ENCODE peak calls at places on chromosomes 3 and 15, in six cellular contexts. H, V, C, Y, J and K are unnamed samples.

GRCh38 chr3:73625124-73625665 is 454 bp upstream of the PDZRN3 start:
- DNase-seq in Y (no peak), C (peak; percentile 2), J (peak; percentile 72), H (peak; percentile 58), V (no peak), K (no peak)

GRCh38 chr15:40929730-40930429 is 740 bp downstream of the DLL4 start:
- DNase-seq in V (no peak), J (peak; percentile 64), H (no peak), Y (peak; percentile 61), C (peak; percentile 66), K (no peak)

GRCh38 chr3:132509096-132509495 is 88.0 kb upstream of the ACKR4 start:
- DNase-seq in J (peak; percentile 46), V (no peak), Y (no peak), C (no peak), H (no peak), K (no peak)

GRCh38 chr3:186060222-186060621 is 48.7 kb downstream of the ETV5 start:
- DNase-seq in V (no peak), J (no peak), H (no peak), Y (no peak), C (no peak), K (no peak)

GRCh38 chr3:122356402-122356801 is 26.6 kb downstream of the MIX23 start:
- DNase-seq in H (peak; percentile 49), C (no peak), J (peak; percentile 54), Y (peak; percentile 78), V (peak; percentile 63), K (no peak)

GRCh38 chr3:126106336-126107202 is 22.6 kb upstream of the SLC41A3 start:
- DNase-seq in H (no peak), C (no peak), V (no peak), J (no peak), Y (no peak), K (no peak)

GRCh38 chr3:149393355-149394165 is 16.1 kb upstream of the TM4SF1 start:
- DNase-seq in Y (peak; percentile 71), J (peak; percentile 83), C (peak; percentile 88), H (peak; percentile 66), V (peak; percentile 82), K (no peak)

GRCh38 chr15:38068600-38068999 is 134.2 kb downstream of the TMCO5A start:
- DNase-seq in Y (no peak), C (no peak), V (no peak), J (no peak), H (no peak), K (no peak)

GRCh38 chr15:74500401-74500800 is 39.4 kb upstream of the UBL7 start:
- DNase-seq in Y (no peak), J (no peak), V (no peak), C (no peak), H (no peak), K (no peak)

GRCh38 chr15:68501616-68502015 is 69.7 kb upstream of the ITGA11 start:
- DNase-seq in C (no peak), J (no peak), Y (no peak), V (no peak), H (no peak), K (no peak)

GRCh38 chr3:22372292-22372949 is 621.4 kb upstream of the ZNF385D start:
- DNase-seq in H (no peak), V (peak; percentile 45), C (no peak), J (no peak), Y (no peak), K (no peak)

GRCh38 chr3:46205286-46205960 is 2.7 kb downstream of the CCR1 start:
- DNase-seq in H (no peak), V (no peak), Y (no peak), C (no peak), J (no peak), K (no peak)

GRCh38 chr3:197154-197855 is 742 bp downstream of the CHL1 start:
- DNase-seq in Y (no peak), H (peak; percentile 39), J (no peak), C (no peak), V (no peak), K (no peak)

GRCh38 chr15:29424118-29424517 is 154.5 kb upstream of the NSMCE3 start:
- DNase-seq in H (no peak), V (no peak), J (no peak), C (no peak), Y (no peak), K (no peak)

GRCh38 chr3:16697437-16698258 is 92.4 kb upstream of the DAZL start:
- DNase-seq in J (peak; percentile 1), H (no peak), V (no peak), C (no peak), Y (no peak), K (no peak)

GRCh38 chr15:68154923-68155559 is 50.1 kb downstream of the CALML4 start:
- DNase-seq in J (peak; percentile 70), H (peak; percentile 70), Y (peak; percentile 33), C (peak; percentile 71), V (no peak), K (no peak)

GRCh38 chr3:187750513-187751123 is 5.3 kb upstream of the BCL6 start:
- DNase-seq in V (peak; percentile 63), J (peak; percentile 20), C (no peak), H (no peak), Y (peak; percentile 33), K (no peak)

GRCh38 chr15:61831505-61831921 is 228.7 kb downstream of the VPS13C start:
- DNase-seq in C (no peak), V (no peak), H (no peak), J (no peak), Y (no peak), K (no peak)

GRCh38 chr15:70147178-70147760 is 49.6 kb upstream of the TLE3 start:
- DNase-seq in H (no peak), Y (no peak), V (no peak), C (no peak), J (no peak), K (no peak)

GRCh38 chr3:43736558-43736995 is 45.8 kb downstream of the ABHD5 start:
- DNase-seq in Y (peak; percentile 37), J (peak; percentile 92), V (no peak), C (no peak), H (no peak), K (no peak)

GRCh38 chr15:92143765-92144164 is 249.9 kb upstream of the ST8SIA2 start:
- DNase-seq in V (no peak), H (no peak), C (no peak), Y (no peak), J (no peak), K (no peak)

GRCh38 chr15:55532944-55533343 is 24.9 kb upstream of the DNAAF4 start:
- DNase-seq in V (no peak), Y (no peak), J (no peak), H (no peak), C (no peak), K (no peak)

GRCh38 chr15:45401665-45402161 is 23.4 kb upstream of the GATM start:
- DNase-seq in V (no peak), H (no peak), C (no peak), Y (peak; percentile 16), J (no peak), K (no peak)

GRCh38 chr3:9111349-9112265 is 137.8 kb downstream of the SRGAP3 start:
- DNase-seq in J (peak; percentile 0), Y (no peak), H (peak; percentile 65), C (no peak), V (no peak), K (no peak)

GRCh38 chr3:171772427-171773056 is 37.7 kb downstream of the PLD1 start:
- DNase-seq in Y (peak; percentile 61), H (peak; percentile 79), C (peak; percentile 82), V (no peak), J (peak; percentile 76), K (no peak)

GRCh38 chr3:31568649-31569048 is 35.9 kb downstream of the STT3B start:
- DNase-seq in C (no peak), Y (no peak), J (no peak), V (no peak), H (no peak), K (no peak)
- TF ChIP-seq POLR2A in C (no peak), Y (no peak), J (no peak), V (no peak), H (no peak), K (no peak)

GRCh38 chr3:5122030-5122740 is at the start of gene ARL8B:
- DNase-seq in J (peak; percentile 83), Y (peak; percentile 93), C (peak; percentile 87), H (peak; percentile 87), V (peak; percentile 93), K (peak; percentile 40)
- TF ChIP-seq POLR2A in J (peak; percentile 91), Y (peak; percentile 77), C (peak; percentile 80), H (peak; percentile 56), V (peak; percentile 81), K (no peak)

GRCh38 chr3:142962520-142963265 is 781 bp downstream of the PAQR9 start:
- DNase-seq in C (no peak), J (no peak), Y (no peak), H (no peak), V (peak; percentile 73), K (no peak)
- TF ChIP-seq POLR2A in C (no peak), J (no peak), Y (no peak), H (no peak), V (no peak), K (no peak)

GRCh38 chr15:43106486-43106829 is 620 bp upstream of the UBR1 start:
- DNase-seq in H (no peak), J (no peak), Y (no peak), V (no peak), C (no peak), K (no peak)

GRCh38 chr15:43104426-43104825 is 1.4 kb downstream of the UBR1 start:
- DNase-seq in J (peak; percentile 9), Y (no peak), V (no peak), H (no peak), C (no peak), K (no peak)

GRCh38 chr15:43105077-43105769 is 615 bp downstream of the UBR1 start:
- DNase-seq in C (no peak), Y (peak; percentile 33), H (peak; percentile 27), J (peak; percentile 5), V (no peak), K (no peak)

GRCh38 chr15:43107741-43108140 is 1.9 kb upstream of the UBR1 start:
- DNase-seq in C (no peak), J (no peak), Y (no peak), V (no peak), H (no peak), K (no peak)

DNA sequence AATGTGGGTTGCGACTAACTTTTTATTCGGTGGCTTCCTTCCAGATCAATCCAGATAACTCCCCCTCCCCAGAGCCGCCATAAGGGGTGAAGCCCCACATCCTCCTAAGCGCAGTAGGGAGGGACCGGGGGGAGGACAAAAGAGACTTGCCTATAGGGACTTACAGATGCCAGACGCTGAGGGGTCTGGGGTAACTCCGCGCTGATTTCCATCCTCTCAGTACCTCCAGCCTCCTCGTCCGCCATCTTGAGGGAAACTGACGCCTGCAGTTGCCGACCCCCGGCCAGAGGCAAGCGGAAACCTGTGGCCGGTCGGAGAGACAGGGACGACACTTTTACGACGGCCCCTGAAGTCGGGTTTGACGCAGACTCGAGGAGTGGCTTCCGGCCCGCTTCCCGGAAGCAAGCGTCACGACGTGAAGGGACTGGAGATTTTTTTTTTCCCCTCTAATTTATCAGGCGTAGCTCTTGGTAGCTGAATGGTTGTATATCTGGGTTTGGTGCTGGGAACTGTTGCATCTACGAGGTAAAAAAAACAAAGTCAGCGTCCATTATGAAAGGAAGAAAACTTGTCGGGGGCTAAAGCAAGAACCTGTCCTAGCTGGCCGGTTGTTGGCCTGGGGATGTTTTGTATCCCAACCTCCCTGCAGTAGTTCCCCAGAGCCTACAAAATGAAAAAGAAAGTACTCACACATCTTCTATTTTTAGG is at the start of gene UBR1:
- DNase-seq in V (peak; percentile 94), C (peak; percentile 89), H (peak; percentile 91), J (peak; percentile 92), Y (peak; percentile 92), K (peak; percentile 36)
- TF ChIP-seq POLR2A in V (peak; percentile 70), C (peak; percentile 67), H (peak; percentile 54), J (peak; percentile 54), Y (peak; percentile 68), K (peak; percentile 25)